ENCODE peak calls at places on chromosomes 16 and 17, in eight cellular contexts. V, G, A, J, Z, C, I and K are unnamed samples.

GRCh38 chr17:41982026-41982989 is 15.7 kb downstream of the CNP start:
- DNase-seq in C (peak), J (no peak), A (no peak), G (no peak), V (peak), Z (no peak), I (no peak), K (no peak)

GRCh38 chr16:49698931-49699715 is 156.8 kb downstream of the ZNF423 start:
- DNase-seq in V (no peak), C (peak), G (no peak), Z (peak), J (no peak), I (peak), A (no peak), K (no peak)

GRCh38 chr16:56862776-56863175 is 2.2 kb upstream of the SLC12A3 start:
- DNase-seq in G (no peak), C (no peak), V (no peak), Z (no peak), I (no peak), J (no peak), A (no peak), K (no peak)

GRCh38 chr17:40937384-40937819 is at the start of gene KRT23:
- DNase-seq in V (no peak), I (no peak), Z (no peak), A (no peak), G (no peak), J (no peak), C (no peak), K (no peak)

GRCh38 chr16:67481561-67482259 is 753 bp upstream of the ATP6V0D1 start:
- DNase-seq in J (no peak), I (peak), G (no peak), Z (peak), A (peak), C (peak), V (no peak), K (no peak)

GRCh38 chr17:8799001-8799850 is at the start of gene MFSD6L:
- DNase-seq in I (no peak), V (no peak), J (no peak), A (peak), Z (no peak), C (no peak), G (peak), K (no peak)

GRCh38 chr17:59361916-59362810 is 30.7 kb downstream of the YPEL2 start:
- DNase-seq in J (peak), I (no peak), A (no peak), C (peak), Z (no peak), V (no peak), G (no peak), K (peak)

GRCh38 chr16:88479795-88480760 is 27.0 kb downstream of the ZFPM1 start:
- DNase-seq in I (no peak), Z (no peak), G (no peak), V (no peak), J (no peak), C (no peak), A (no peak), K (peak)

GRCh38 chr16:73713817-73714495 is 582.7 kb upstream of the PSMD7 start:
- DNase-seq in V (peak), Z (no peak), G (peak), C (peak), I (no peak), J (peak), A (peak), K (no peak)

GRCh38 chr17:62614142-62614541 is 13.3 kb upstream of the MRC2 start:
- DNase-seq in V (no peak), I (peak), C (peak), J (peak), A (no peak), Z (no peak), G (peak), K (no peak)

GRCh38 chr16:47142469-47143328 is 1.0 kb downstream of the NETO2 start:
- DNase-seq in C (peak), G (peak), J (no peak), I (peak), V (peak), Z (peak), A (no peak), K (peak)

GRCh38 chr17:2011421-2012371 is 13.4 kb downstream of the RTN4RL1 start:
- DNase-seq in Z (no peak), V (no peak), J (no peak), G (no peak), I (peak), A (no peak), C (peak), K (no peak)

GRCh38 chr16:82088483-82088882 is 53.4 kb downstream of the HSD17B2 start:
- DNase-seq in I (no peak), C (no peak), J (no peak), Z (no peak), A (no peak), V (no peak), G (no peak), K (no peak)

GRCh38 chr17:43026610-43027009 is 1.6 kb downstream of the RND2 start:
- DNase-seq in C (no peak), J (no peak), I (no peak), G (no peak), Z (no peak), A (no peak), V (no peak), K (no peak)

GRCh38 chr16:86768999-86769398 is 190.7 kb downstream of the FOXL1 start:
- DNase-seq in V (no peak), C (peak), J (no peak), I (no peak), Z (no peak), G (no peak), A (no peak), K (no peak)

GRCh38 chr17:2122641-2123302 is 67.9 kb downstream of the HIC1 start:
- DNase-seq in G (no peak), C (peak), V (no peak), A (peak), I (peak), J (no peak), Z (peak), K (peak)

GRCh38 chr17:78997881-78998280 is 11.7 kb downstream of the CANT1 start:
- DNase-seq in I (no peak), G (no peak), A (peak), Z (peak), C (no peak), J (no peak), V (no peak), K (no peak)

GRCh38 chr17:15966183-15966878 is 21.4 kb downstream of the ADORA2B start:
- DNase-seq in G (peak), C (peak), J (no peak), I (no peak), Z (no peak), A (peak), V (peak), K (no peak)

GRCh38 chr16:17386229-17386628 is 84.5 kb downstream of the XYLT1 start:
- DNase-seq in C (no peak), V (no peak), J (no peak), I (no peak), G (no peak), A (no peak), Z (no peak), K (no peak)
- TF ChIP-seq CTCF in C (no peak), V (no peak), J (no peak), I (no peak), G (no peak), A (no peak), Z (no peak), K (no peak)

GRCh38 chr17:75826561-75827290 is 17.5 kb downstream of the UNC13D start:
- DNase-seq in Z (no peak), G (no peak), A (no peak), V (no peak), I (no peak), J (no peak), C (no peak), K (no peak)

GRCh38 chr17:75828741-75829140 is 15.5 kb downstream of the UNC13D start:
- DNase-seq in Z (no peak), G (no peak), A (no peak), C (no peak), J (no peak), V (no peak), I (no peak), K (no peak)

GRCh38 chr17:75825748-75826370 is 18.3 kb downstream of the UNC13D start:
- DNase-seq in Z (no peak), J (no peak), G (no peak), V (no peak), A (no peak), C (no peak), I (no peak), K (no peak)

GRCh38 chr17:75828051-75828400 is 16.2 kb downstream of the UNC13D start:
- DNase-seq in C (no peak), J (no peak), I (no peak), V (no peak), G (no peak), Z (no peak), A (no peak), K (no peak)

GRCh38 chr17:75827291-75828050 is 16.7 kb downstream of the UNC13D start:
- DNase-seq in A (peak), G (peak), V (peak), I (peak), Z (peak), C (peak), J (no peak), K (peak)
- TF ChIP-seq CTCF in A (peak), G (peak), V (peak), I (peak), Z (peak), C (peak), J (peak), K (peak)

DNA sequence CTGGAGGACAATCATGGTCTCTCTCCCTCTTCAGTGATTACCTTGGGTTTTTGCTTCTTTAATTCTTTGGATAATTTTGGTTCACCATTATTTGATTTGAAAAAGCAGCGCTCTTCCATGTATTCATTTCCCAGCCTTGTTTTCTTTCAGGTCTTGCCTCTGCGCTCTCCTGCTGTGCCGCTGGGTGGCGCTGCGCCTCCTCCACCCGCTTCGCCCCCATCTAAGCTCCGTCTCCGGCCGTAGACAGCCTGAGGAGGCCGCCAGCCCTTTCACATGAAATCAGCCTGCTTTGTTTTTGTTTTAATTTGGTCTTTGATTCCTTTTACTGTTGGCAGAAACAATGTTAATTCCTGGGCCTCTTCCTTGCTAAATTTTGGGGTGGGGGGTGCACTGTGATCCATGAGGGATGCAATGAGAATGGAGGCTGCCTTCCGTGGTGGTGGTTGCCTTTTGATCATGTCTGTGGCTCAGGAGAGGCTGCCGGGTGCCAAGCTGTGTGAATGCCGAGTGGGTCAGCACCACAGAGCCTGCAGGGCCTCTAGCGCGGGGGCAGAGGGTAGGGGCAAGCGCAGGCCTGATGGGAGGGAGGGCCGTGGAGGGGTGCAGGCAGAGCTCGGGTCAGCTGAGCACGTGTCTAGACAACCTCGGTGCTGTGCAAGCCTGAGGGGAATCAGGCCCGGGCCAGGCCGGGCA is 64.1 kb downstream of the PLD6 start:
- DNase-seq in Z (peak), A (no peak), J (no peak), I (peak), V (peak), G (peak), C (peak), K (peak)
- TF ChIP-seq CTCF in Z (peak), A (peak), J (peak), I (peak), V (peak), G (peak), C (peak), K (peak)

GRCh38 chr17:28469376-28469775 is 4.1 kb upstream of the SLC13A2 start:
- DNase-seq in I (no peak), Z (no peak), C (no peak), A (no peak), G (no peak), J (no peak), V (peak), K (no peak)

GRCh38 chr17:28470266-28471126 is 2.9 kb upstream of the SLC13A2 start:
- DNase-seq in Z (no peak), C (no peak), I (no peak), G (peak), A (no peak), V (peak), J (no peak), K (no peak)

GRCh38 chr17:28466521-28467048 is 6.9 kb upstream of the SLC13A2 start:
- DNase-seq in C (no peak), I (no peak), V (no peak), G (peak), A (no peak), Z (no peak), J (no peak), K (no peak)

GRCh38 chr17:28467456-28468025 is 5.9 kb upstream of the SLC13A2 start:
- DNase-seq in A (no peak), V (peak), G (no peak), J (peak), I (no peak), Z (no peak), C (peak), K (no peak)

GRCh38 chr17:28468781-28469180 is 4.7 kb upstream of the SLC13A2 start:
- DNase-seq in G (no peak), V (no peak), C (no peak), A (no peak), Z (no peak), J (no peak), I (no peak), K (no peak)
- TF ChIP-seq CTCF in G (no peak), V (no peak), C (no peak), A (no peak), Z (no peak), J (no peak), I (no peak), K (no peak)

DNA sequence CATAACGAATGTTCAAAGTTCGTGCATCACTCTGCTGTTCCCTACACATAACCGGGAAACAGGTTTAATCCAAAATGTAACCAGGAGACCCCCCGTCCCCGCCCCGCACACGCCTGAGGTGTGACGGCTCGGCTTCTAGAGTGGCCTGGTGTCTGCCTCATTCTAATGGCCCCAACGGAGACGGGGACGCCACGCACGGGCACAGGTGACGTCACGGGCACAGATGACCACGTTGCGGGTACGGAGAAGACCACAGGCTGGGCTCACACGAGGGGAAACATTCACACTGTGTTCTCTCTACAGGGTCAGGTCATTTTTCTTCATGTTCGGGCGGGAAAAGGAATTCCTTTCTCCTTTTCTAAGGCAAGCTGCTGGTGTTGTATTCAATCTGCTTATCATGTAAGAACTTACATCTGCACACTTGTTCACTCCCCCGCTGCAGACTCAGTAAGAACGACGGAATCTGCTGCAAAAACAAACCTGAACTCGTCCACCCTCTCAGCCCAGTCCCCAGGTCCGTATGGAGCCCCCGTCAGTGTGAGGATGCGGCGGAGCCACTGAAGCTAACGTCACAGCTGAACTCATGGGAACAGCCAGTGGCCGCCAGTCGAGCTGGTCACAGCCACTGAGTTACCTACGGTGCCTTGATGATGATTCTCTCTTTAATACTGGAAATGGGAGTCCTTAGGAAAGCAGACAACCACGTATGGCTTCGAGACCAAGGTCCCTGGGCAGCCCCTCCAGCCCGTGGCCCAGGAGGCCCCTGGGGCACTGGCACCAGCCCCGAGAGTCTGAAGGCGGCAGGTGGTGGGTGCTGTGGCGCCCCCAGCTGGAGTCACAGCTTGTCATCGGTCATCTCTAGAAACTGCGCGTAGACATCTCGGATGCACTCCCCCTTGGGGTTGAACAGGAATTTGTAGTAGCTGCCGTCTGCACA is 32.9 kb downstream of the WDR45B start:
- DNase-seq in G (no peak), A (no peak), V (no peak), C (no peak), Z (peak), J (no peak), I (no peak), K (no peak)
- TF ChIP-seq CTCF in G (no peak), A (no peak), V (peak), C (no peak), Z (no peak), J (no peak), I (no peak), K (no peak)